ENCODE peak calls at places on chromosomes 13 and 19, in nine cellular contexts. C, Y, K, X, H, Z, U, O and M are unnamed samples.

GRCh38 chr13:50670272-50670671 is 173.2 kb downstream of the DLEU7 start:
- DNase-seq in C (no peak), Y (no peak), K (no peak), X (no peak), H (no peak), Z (no peak), U (no peak), O (no peak), M (no peak)

GRCh38 chr13:98478134-98479129 is 98.5 kb downstream of the STK24 start:
- DNase-seq in C (peak; percentile 93), Y (no peak), K (no peak), X (no peak), H (no peak), Z (no peak), U (no peak), O (no peak), M (peak; percentile 47)

GRCh38 chr13:20350819-20351218 is 118.7 kb upstream of the GJB6 start:
- DNase-seq in C (no peak), Y (no peak), K (no peak), X (no peak), H (no peak), Z (no peak), U (no peak), O (no peak), M (no peak)

GRCh38 chr13:66795636-66796035 is 434.5 kb downstream of the PCDH9 start:
- DNase-seq in C (no peak), Y (no peak), K (no peak), X (no peak), H (no peak), Z (no peak), U (no peak), O (no peak), M (no peak)

GRCh38 chr19:29117926-29118325 is 95.0 kb downstream of the UQCRFS1 start:
- DNase-seq in C (no peak), Y (no peak), K (no peak), X (no peak), H (no peak), Z (no peak), U (no peak), O (no peak), M (no peak)

GRCh38 chr19:48741222-48741999 is 1.0 kb upstream of the RASIP1 start:
- DNase-seq in C (peak; percentile 71), Y (no peak), K (peak; percentile 59), X (no peak), H (no peak), Z (no peak), U (no peak), O (peak; percentile 73), M (no peak)

GRCh38 chr13:63541336-63541735 is 2125.7 kb upstream of the PCDH20 start:
- DNase-seq in C (no peak), Y (no peak), K (no peak), X (no peak), H (no peak), Z (no peak), U (no peak), O (no peak), M (no peak)

GRCh38 chr19:35710784-35711723 is 6.7 kb downstream of the ZBTB32 start:
- DNase-seq in C (no peak), Y (no peak), K (no peak), X (no peak), H (no peak), Z (peak; percentile 53), U (no peak), O (no peak), M (peak; percentile 68)

GRCh38 chr13:109979186-109979585 is 192.8 kb upstream of the IRS2 start:
- DNase-seq in C (no peak), Y (no peak), K (no peak), X (no peak), H (no peak), Z (no peak), U (no peak), O (no peak), M (no peak)

GRCh38 chr13:48817166-48817802 is 158.4 kb upstream of the FNDC3A start:
- DNase-seq in C (no peak), Y (no peak), K (no peak), X (no peak), H (no peak), Z (no peak), U (no peak), O (no peak), M (no peak)

GRCh38 chr13:102298051-102298450 is 103.8 kb downstream of the FGF14 start:
- DNase-seq in C (no peak), Y (no peak), K (no peak), X (no peak), H (no peak), Z (no peak), U (no peak), O (no peak), M (no peak)

GRCh38 chr19:40424637-40425449 is 949 bp downstream of the SERTAD1 start:
- DNase-seq in C (peak; percentile 50), Y (no peak), K (no peak), X (no peak), H (no peak), Z (no peak), U (no peak), O (no peak), M (no peak)

GRCh38 chr19:44752816-44753618 is 4.5 kb downstream of the BCL3 start:
- DNase-seq in C (peak; percentile 41), Y (peak; percentile 97), K (peak; percentile 90), X (peak; percentile 74), H (no peak), Z (peak; percentile 87), U (peak; percentile 92), O (peak; percentile 87), M (peak; percentile 94)

GRCh38 chr13:96652506-96652905 is 341.8 kb downstream of the OXGR1 start:
- DNase-seq in C (no peak), Y (no peak), K (no peak), X (no peak), H (no peak), Z (no peak), U (no peak), O (no peak), M (no peak)
- TF ChIP-seq CTCF in C (no peak), Y (no peak), K (no peak), X (no peak), H (no peak), Z (no peak), U (no peak), O (no peak), M (no peak)

GRCh38 chr19:3129112-3129511 is 6.7 kb upstream of the GNA15 start:
- DNase-seq in C (no peak), Y (no peak), K (no peak), X (no peak), H (no peak), Z (no peak), U (no peak), O (no peak), M (no peak)
- TF ChIP-seq CTCF in C (peak; percentile 54), Y (peak; percentile 44), K (peak; percentile 56), X (peak; percentile 54), H (peak; percentile 67), Z (no peak), U (peak; percentile 47), O (peak; percentile 57), M (peak; percentile 16)

DNA sequence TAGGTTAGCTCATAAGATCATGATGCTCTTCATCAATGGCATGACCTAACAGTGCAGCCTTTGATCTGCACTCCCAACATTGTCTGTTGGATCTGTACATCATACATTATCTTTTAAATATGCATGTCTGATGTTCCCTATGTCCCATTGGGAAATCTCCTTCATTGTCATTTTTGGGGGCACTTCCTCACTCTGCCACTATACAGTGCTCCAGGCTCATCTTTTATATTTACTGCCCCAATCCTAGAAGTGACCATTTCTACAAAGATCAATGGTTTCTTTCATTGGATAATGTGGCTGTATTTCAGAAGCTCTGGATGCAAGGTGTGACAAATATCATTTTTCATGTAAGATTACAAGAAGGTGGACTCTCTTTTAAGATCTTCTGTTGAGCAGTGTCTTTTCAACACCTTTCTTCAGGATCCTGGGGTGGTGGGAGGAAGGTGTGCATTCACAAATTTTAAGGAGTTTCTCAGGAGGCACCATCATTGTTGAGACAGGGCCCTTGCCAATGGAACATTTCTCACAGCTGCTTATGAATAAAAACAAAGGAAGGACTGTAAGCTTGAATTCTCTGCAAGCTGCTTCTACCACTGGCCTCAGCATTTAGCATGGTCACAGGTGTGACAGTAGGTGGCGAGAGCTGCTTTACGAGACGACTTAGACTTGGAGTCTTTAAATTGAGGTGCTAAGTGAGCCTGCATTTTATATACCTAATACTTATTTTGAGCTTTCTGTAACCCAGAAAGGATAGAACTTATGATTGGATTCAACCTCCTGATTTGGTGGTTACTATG is 403.0 kb downstream of the LMO7 start:
- DNase-seq in C (no peak), Y (no peak), K (no peak), X (no peak), H (no peak), Z (no peak), U (no peak), O (no peak), M (no peak)
- TF ChIP-seq CTCF in C (peak; percentile 3), Y (no peak), K (no peak), X (no peak), H (peak; percentile 10), Z (no peak), U (no peak), O (no peak), M (no peak)

GRCh38 chr13:40789275-40790231 is at the start of gene SLC25A15:
- DNase-seq in C (peak; percentile 90), Y (peak; percentile 80), K (peak; percentile 85), X (peak; percentile 78), H (peak; percentile 68), Z (peak; percentile 82), U (peak; percentile 95), O (peak; percentile 84), M (peak; percentile 89)
- TF ChIP-seq CTCF in C (peak; percentile 46), Y (peak; percentile 35), K (peak; percentile 49), X (no peak), H (peak; percentile 47), Z (no peak), U (peak; percentile 42), O (peak; percentile 54), M (peak; percentile 43)

DNA sequence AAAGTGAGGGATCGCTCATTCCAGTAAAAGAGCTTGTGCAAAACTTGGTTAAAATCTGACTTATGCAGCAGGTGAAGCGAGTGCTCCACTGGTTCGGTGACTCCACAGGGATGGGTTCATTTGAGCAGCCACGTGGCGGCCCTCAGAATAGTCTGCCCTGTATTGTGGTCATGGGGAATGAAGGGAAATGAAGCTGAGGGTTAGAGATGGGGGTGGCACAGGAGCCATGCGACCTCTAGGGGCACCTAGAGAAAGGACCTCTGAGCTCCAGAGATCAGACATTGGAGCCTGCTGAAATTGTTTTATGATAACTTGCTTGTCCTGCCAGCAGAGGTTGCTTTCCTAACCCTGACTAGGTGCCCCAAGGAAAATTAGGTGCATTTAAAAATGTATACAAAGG is 26.6 kb downstream of the CBY2 start:
- DNase-seq in C (peak; percentile 66), Y (no peak), K (no peak), X (no peak), H (no peak), Z (no peak), U (peak; percentile 22), O (no peak), M (peak; percentile 34)
- TF ChIP-seq CTCF in C (peak; percentile 66), Y (no peak), K (peak; percentile 20), X (no peak), H (peak; percentile 55), Z (no peak), U (peak; percentile 24), O (no peak), M (peak; percentile 36)